ENCODE peak calls at places on chromosomes 7 and 10, in eight cellular contexts. F is epithelial cell of esophagus; E is A549; K is colonic mucosa; C is BE2C; B is CD8-positive, alpha-beta memory T cell; Q is astrocyte; N is cardiac muscle cell. X is an unnamed sample.

GRCh38 chr7:158383665-158384064 is 204.0 kb downstream of the PTPRN2 start:
- DNase-seq in F (no peak), E (no peak), K (no peak), C (no peak), B (no peak), Q (no peak), N (no peak), X (no peak)

GRCh38 chr7:25944777-25945176 is 207.2 kb upstream of the NFE2L3 start:
- DNase-seq in F (no peak), E (no peak), K (peak), C (no peak), B (no peak), Q (no peak), N (no peak), X (no peak)

GRCh38 chr7:101546308-101546936 is 82.7 kb downstream of the MYL10 start:
- DNase-seq in F (no peak), E (no peak), K (no peak), C (no peak), B (no peak), Q (no peak), N (no peak), X (no peak)

GRCh38 chr7:127347567-127348246 is 44.8 kb downstream of the ZNF800 start:
- DNase-seq in F (peak), E (peak), K (peak), C (peak), B (peak), Q (peak), N (peak), X (no peak)

GRCh38 chr10:97422921-97423420 is 3.0 kb upstream of the PGAM1 start:
- DNase-seq in F (peak), E (no peak), K (no peak), C (no peak), B (no peak), Q (peak), N (peak), X (peak)

GRCh38 chr7:151186640-151187408 is at the start of gene ASB10:
- DNase-seq in F (no peak), E (no peak), K (no peak), C (no peak), B (no peak), Q (no peak), N (no peak), X (no peak)

GRCh38 chr10:5297466-5297865 is 67.3 kb upstream of the UCN3 start:
- DNase-seq in F (peak), E (no peak), K (no peak), C (no peak), B (peak), Q (no peak), N (peak), X (no peak)

GRCh38 chr10:74641659-74642058 is 184.7 kb upstream of the KAT6B start:
- DNase-seq in F (no peak), E (no peak), K (no peak), C (no peak), B (no peak), Q (no peak), N (no peak), X (no peak)

GRCh38 chr7:118152149-118152548 is 31.8 kb upstream of the LSM8 start:
- DNase-seq in F (peak), E (no peak), K (no peak), C (no peak), B (no peak), Q (peak), N (no peak), X (no peak)

GRCh38 chr10:86952106-86952505 is 5.3 kb downstream of the MMRN2 start:
- DNase-seq in F (no peak), E (no peak), K (no peak), C (no peak), B (no peak), Q (no peak), N (no peak), X (no peak)

GRCh38 chr7:55274156-55274555 is 91.0 kb upstream of the LANCL2 start:
- DNase-seq in F (no peak), E (no peak), K (no peak), C (no peak), B (no peak), Q (no peak), N (no peak), X (no peak)

GRCh38 chr7:33824911-33825459 is 80.4 kb upstream of the BMPER start:
- DNase-seq in F (no peak), E (no peak), K (no peak), C (no peak), B (no peak), Q (no peak), N (no peak), X (no peak)

GRCh38 chr7:18495412-18496335 is at the start of gene HDAC9:
- DNase-seq in F (peak), E (no peak), K (no peak), C (peak), B (no peak), Q (peak), N (peak), X (no peak)

GRCh38 chr7:28904539-28905143 is 53.5 kb downstream of the TRIL start:
- DNase-seq in F (peak), E (no peak), K (no peak), C (peak), B (no peak), Q (no peak), N (peak), X (no peak)

GRCh38 chr7:41579961-41580935 is 122.6 kb downstream of the INHBA start:
- DNase-seq in F (peak), E (no peak), K (no peak), C (no peak), B (no peak), Q (peak), N (peak), X (peak)

GRCh38 chr7:154698726-154699291 is 304.1 kb downstream of the PAXIP1 start:
- DNase-seq in F (no peak), E (peak), K (no peak), C (no peak), B (no peak), Q (no peak), N (no peak), X (no peak)

GRCh38 chr10:127153166-127153565 is 43.2 kb downstream of the INSYN2A start:
- DNase-seq in F (no peak), E (no peak), K (no peak), C (no peak), B (no peak), Q (peak), N (no peak), X (no peak)

GRCh38 chr10:131569851-131570715 is 258.6 kb upstream of the TCERG1L start:
- DNase-seq in F (no peak), E (no peak), K (peak), C (no peak), B (no peak), Q (no peak), N (no peak), X (no peak)

GRCh38 chr10:130396044-130396443 is 259.9 kb downstream of the GLRX3 start:
- DNase-seq in F (no peak), E (no peak), K (no peak), C (no peak), B (no peak), Q (no peak), N (no peak), X (no peak)

GRCh38 chr10:102113261-102113955 is 6.8 kb downstream of the LDB1 start:
- DNase-seq in F (peak), E (no peak), K (no peak), C (no peak), B (no peak), Q (no peak), N (no peak), X (no peak)

GRCh38 chr10:90969947-90970673 is 49.2 kb upstream of the ANKRD1 start:
- DNase-seq in F (peak), E (no peak), K (no peak), C (no peak), B (no peak), Q (peak), N (peak), X (no peak)

GRCh38 chr10:1199345-1199673 is 143.1 kb downstream of the WDR37 start:
- DNase-seq in F (no peak), E (no peak), K (no peak), C (no peak), B (no peak), Q (no peak), N (no peak), X (no peak)

GRCh38 chr7:116661741-116662329 is 10.2 kb upstream of the MET start:
- DNase-seq in F (no peak), E (no peak), K (no peak), C (no peak), B (no peak), Q (no peak), N (no peak), X (no peak)

GRCh38 chr7:56537952-56538351 is 421.7 kb upstream of the NUPR2 start:
- DNase-seq in F (no peak), E (no peak), K (no peak), C (no peak), B (no peak), Q (no peak), N (no peak), X (no peak)

GRCh38 chr10:28970231-28970630 is 292.9 kb downstream of the BAMBI start:
- DNase-seq in F (no peak), E (no peak), K (no peak), C (no peak), B (no peak), Q (peak), N (peak), X (no peak)

GRCh38 chr7:4693749-4694148 is 11.7 kb downstream of the FOXK1 start:
- DNase-seq in F (no peak), E (no peak), K (no peak), C (no peak), B (no peak), Q (no peak), N (no peak), X (no peak)

GRCh38 chr10:69645296-69645665 is 15.2 kb downstream of the FAM241B start:
- DNase-seq in F (no peak), E (no peak), K (no peak), C (no peak), B (no peak), Q (no peak), N (no peak), X (no peak)

GRCh38 chr10:16689227-16689626 is 128.0 kb downstream of the RSU1 start:
- DNase-seq in F (no peak), E (no peak), K (no peak), C (no peak), B (no peak), Q (peak), N (peak), X (no peak)

GRCh38 chr7:125572414-125572813 is 642.8 kb upstream of the POT1 start:
- DNase-seq in F (no peak), E (no peak), K (no peak), C (no peak), B (no peak), Q (no peak), N (no peak), X (no peak)

GRCh38 chr10:74969093-74969492 is 142.4 kb upstream of the SAMD8 start:
- DNase-seq in F (no peak), E (no peak), K (no peak), C (no peak), B (no peak), Q (no peak), N (no peak), X (no peak)

GRCh38 chr7:88276605-88277153 is 30.0 kb downstream of the STEAP4 start:
- DNase-seq in F (no peak), E (no peak), K (no peak), C (no peak), B (no peak), Q (no peak), N (no peak), X (no peak)

GRCh38 chr10:5461201-5461585 is 38.2 kb downstream of the CALML5 start:
- DNase-seq in F (no peak), E (no peak), K (peak), C (no peak), B (no peak), Q (no peak), N (no peak), X (no peak)

GRCh38 chr10:14740684-14741247 is 33.9 kb downstream of the FAM107B start:
- DNase-seq in F (no peak), E (no peak), K (peak), C (no peak), B (no peak), Q (no peak), N (no peak), X (no peak)

GRCh38 chr10:114375082-114375481 is 29.2 kb downstream of the AFAP1L2 start:
- DNase-seq in F (peak), E (no peak), K (no peak), C (no peak), B (no peak), Q (no peak), N (peak), X (no peak)

GRCh38 chr10:19819419-19820033 is 3.3 kb downstream of the PLXDC2 start:
- DNase-seq in F (peak), E (peak), K (peak), C (peak), B (no peak), Q (peak), N (peak), X (peak)

GRCh38 chr7:96547371-96547811 is 162.3 kb downstream of the SEM1 start:
- DNase-seq in F (peak), E (no peak), K (no peak), C (peak), B (no peak), Q (no peak), N (no peak), X (no peak)

GRCh38 chr7:144127714-144128334 is 4.8 kb downstream of the OR2A14 start:
- DNase-seq in F (peak), E (peak), K (peak), C (peak), B (peak), Q (peak), N (peak), X (peak)

GRCh38 chr10:111098679-111099437 is 22.0 kb downstream of the ADRA2A start:
- DNase-seq in F (peak), E (no peak), K (no peak), C (no peak), B (no peak), Q (no peak), N (no peak), X (no peak)

GRCh38 chr10:6128591-6129383 is 40.0 kb downstream of the RBM17 start:
- DNase-seq in F (peak), E (no peak), K (no peak), C (no peak), B (no peak), Q (no peak), N (peak), X (no peak)

GRCh38 chr10:71684356-71685173 is 35.0 kb downstream of the C10orf105 start:
- DNase-seq in F (no peak), E (no peak), K (peak), C (no peak), B (no peak), Q (no peak), N (no peak), X (no peak)

DNA sequence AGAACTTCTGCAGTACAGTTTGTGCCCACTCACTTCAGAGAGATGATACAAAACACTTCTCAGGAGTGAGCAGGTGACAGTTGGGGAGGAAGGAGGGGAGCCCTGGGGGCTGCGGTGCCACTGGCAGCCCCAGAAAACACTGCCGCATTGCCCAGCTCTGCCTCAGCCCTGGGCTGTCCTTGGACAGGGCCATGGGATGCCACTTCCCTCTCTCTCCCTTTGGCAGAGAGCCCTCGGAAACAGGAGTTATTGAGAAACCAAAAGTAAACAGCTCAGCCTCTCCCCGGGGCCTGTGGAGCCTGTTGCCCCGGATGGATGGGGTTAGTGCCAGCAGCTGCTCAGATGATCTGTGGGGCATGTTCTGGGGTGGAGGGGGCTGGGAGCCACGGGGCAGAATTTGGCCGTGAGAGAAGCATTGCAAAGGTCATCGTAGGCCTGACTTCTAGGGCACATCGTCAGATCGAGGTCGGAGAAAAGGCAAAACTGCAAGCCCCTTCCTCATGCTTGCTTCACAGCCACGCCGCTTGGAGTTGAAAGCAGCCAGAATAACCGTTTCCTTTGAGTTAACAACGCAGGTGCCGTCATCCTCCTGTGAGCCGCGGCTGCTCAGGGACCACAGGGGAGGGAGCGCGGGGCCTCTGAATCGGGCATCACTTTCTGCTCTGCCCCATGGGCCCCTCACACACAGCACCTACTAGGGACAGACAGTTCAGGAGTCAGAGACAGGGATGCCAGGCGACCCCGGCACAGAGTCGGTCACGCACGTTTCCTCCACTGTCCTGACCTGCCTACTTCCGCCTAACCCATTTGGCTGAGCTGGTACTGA is 256.4 kb downstream of the CAMK1D start:
- DNase-seq in F (peak), E (peak), K (peak), C (no peak), B (peak), Q (peak), N (peak), X (peak)
- H3K4me3 ChIP-seq in F (peak), E (peak), K (peak), C (no peak), B (peak), Q (no peak), N (no peak), X (no peak)

DNA sequence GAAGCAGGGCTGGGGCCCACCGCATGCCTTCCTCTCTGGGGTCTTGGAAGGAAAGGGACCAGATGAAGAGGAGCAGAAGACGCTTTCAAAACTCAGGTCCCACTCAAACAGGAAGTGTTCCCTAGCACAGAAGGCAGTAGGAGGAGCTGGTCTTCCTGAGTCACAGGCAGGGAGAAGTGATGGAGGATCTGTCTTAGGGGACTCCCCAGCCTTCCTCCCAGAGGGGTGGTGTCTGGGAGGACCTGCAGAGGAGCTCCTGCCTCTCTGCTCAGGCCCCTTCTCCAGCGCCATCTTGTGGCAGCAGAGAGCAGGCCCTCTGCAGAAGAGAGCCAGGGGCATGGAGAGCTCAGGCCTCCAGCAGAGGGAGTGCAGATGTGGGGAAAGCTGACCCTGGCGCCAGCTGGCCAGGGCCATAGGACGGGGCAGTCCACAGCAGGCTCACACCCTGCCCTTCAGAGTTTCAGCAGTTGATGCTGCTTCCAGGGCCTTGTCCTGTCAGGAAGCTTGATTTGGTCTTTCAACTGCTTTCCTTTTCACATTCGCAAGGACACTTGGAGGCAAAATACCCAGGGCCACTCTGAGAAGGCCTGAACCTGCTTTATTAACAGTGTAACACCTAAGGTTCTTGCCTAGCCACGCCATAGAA is 62.2 kb upstream of the TARP start:
- DNase-seq in F (peak), E (peak), K (peak), C (peak), B (peak), Q (peak), N (peak), X (peak)
- H3K4me3 ChIP-seq in F (no peak), E (no peak), K (no peak), C (no peak), B (peak), Q (no peak), N (no peak), X (no peak)

GRCh38 chr7:27142562-27143021 is 889 bp downstream of the HOXA5 start:
- DNase-seq in F (no peak), E (no peak), K (peak), C (no peak), B (no peak), Q (no peak), N (no peak), X (no peak)
- H3K4me3 ChIP-seq in F (peak), E (peak), K (peak), C (no peak), B (no peak), Q (peak), N (peak), X (peak)

GRCh38 chr10:100736144-100736808 is 9.1 kb upstream of the PAX2 start:
- DNase-seq in F (no peak), E (no peak), K (no peak), C (no peak), B (no peak), Q (no peak), N (no peak), X (no peak)

GRCh38 chr10:100735345-100736143 is 9.8 kb upstream of the PAX2 start:
- DNase-seq in F (no peak), E (no peak), K (no peak), C (no peak), B (no peak), Q (no peak), N (no peak), X (no peak)

GRCh38 chr10:100736809-100737358 is 8.5 kb upstream of the PAX2 start:
- DNase-seq in F (no peak), E (no peak), K (no peak), C (no peak), B (no peak), Q (no peak), N (no peak), X (no peak)

GRCh38 chr10:100738055-100738827 is 7.1 kb upstream of the PAX2 start:
- DNase-seq in F (no peak), E (no peak), K (no peak), C (no peak), B (no peak), Q (no peak), N (no peak), X (no peak)

DNA sequence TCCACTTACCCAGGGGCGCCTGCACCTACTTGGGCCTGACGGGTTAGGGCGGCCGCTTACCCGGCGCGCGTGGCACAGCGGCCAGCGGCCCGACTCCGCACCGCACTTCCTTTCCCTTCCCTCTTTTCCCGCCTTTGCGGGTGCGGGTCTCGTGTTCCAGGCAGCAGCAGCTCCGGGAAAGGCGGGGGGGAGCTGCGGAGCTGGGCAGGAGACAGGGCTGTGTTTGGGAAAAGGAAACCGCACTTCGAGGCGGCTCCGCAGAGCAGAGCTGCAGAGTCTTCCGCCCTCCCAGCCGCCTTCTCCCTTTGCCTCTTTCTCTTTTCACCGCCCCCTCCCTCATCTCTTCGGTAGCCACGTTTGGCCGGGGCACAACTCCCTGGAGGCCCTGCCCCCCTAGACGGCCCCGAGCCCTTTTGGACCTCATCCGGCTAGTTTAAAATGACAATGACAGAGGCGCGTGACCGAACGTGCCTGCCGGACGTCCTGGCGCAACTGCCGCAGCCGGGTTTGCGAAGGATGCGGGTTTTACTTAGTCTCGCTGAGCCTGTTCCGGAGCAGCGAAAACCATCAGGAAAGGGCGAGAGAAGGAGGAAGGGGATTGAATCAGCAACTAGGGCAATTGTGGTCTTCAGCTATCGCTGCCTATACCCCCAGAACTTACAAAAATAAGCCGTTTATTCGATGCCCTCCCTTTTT is 7.9 kb upstream of the PAX2 start:
- DNase-seq in F (no peak), E (no peak), K (no peak), C (no peak), B (no peak), Q (no peak), N (no peak), X (no peak)
- H3K4me3 ChIP-seq in F (no peak), E (no peak), K (no peak), C (no peak), B (no peak), Q (no peak), N (no peak), X (no peak)

GRCh38 chr10:51073035-51073434 is 1.3 kb upstream of the PRKG1 start:
- DNase-seq in F (no peak), E (no peak), K (no peak), C (no peak), B (no peak), Q (no peak), N (no peak), X (no peak)
- H3K4me3 ChIP-seq in F (no peak), E (no peak), K (peak), C (no peak), B (no peak), Q (peak), N (no peak), X (peak)

X was measured in HFF-Myc.